ENCODE peak calls at places on chromosomes 7 and 10, in four cellular contexts. One of them, this sample, is unnamed.

GRCh38 chr7:51242007-51242691 is 74.5 kb downstream of the COBL start:
- DNase-seq in fibroblast of lung: peak; percentile 1
- DNase-seq in caudate nucleus: no peak
- DNase-seq in MG63: no peak
- DNase-seq in this sample: no peak

GRCh38 chr10:22942437-22942836 is 14.6 kb downstream of the ARMC3 start:
- DNase-seq in caudate nucleus: no peak
- DNase-seq in MG63: no peak
- DNase-seq in fibroblast of lung: no peak
- DNase-seq in this sample: no peak

GRCh38 chr10:47063858-47064257 is 152.6 kb downstream of the PTPN20 start:
- DNase-seq in MG63: no peak
- DNase-seq in fibroblast of lung: no peak
- DNase-seq in caudate nucleus: no peak
- DNase-seq in this sample: no peak

GRCh38 chr10:46555713-46556514 is 544 bp downstream of the GPRIN2 start:
- DNase-seq in fibroblast of lung: no peak
- DNase-seq in MG63: no peak
- DNase-seq in caudate nucleus: no peak
- DNase-seq in this sample: no peak

GRCh38 chr7:11620406-11620805 is 211.6 kb downstream of the THSD7A start:
- DNase-seq in MG63: no peak
- DNase-seq in fibroblast of lung: no peak
- DNase-seq in caudate nucleus: no peak
- DNase-seq in this sample: no peak

GRCh38 chr10:20489961-20490360 is 407.1 kb downstream of the NEBL start:
- DNase-seq in fibroblast of lung: peak; percentile 13
- DNase-seq in caudate nucleus: no peak
- DNase-seq in MG63: no peak
- DNase-seq in this sample: no peak

GRCh38 chr10:1061930-1062769 is 6.0 kb downstream of the WDR37 start:
- DNase-seq in MG63: no peak
- DNase-seq in fibroblast of lung: no peak
- DNase-seq in caudate nucleus: no peak
- DNase-seq in this sample: no peak

GRCh38 chr7:35003679-35004278 is 33.5 kb downstream of the DPY19L1 start:
- DNase-seq in caudate nucleus: no peak
- DNase-seq in fibroblast of lung: peak; percentile 85
- DNase-seq in MG63: peak; percentile 82
- DNase-seq in this sample: no peak

GRCh38 chr10:121078672-121079102 is 227.5 kb downstream of the WDR11 start:
- DNase-seq in caudate nucleus: no peak
- DNase-seq in fibroblast of lung: no peak
- DNase-seq in MG63: no peak
- DNase-seq in this sample: no peak

GRCh38 chr7:68507644-68508043 is 1090.6 kb upstream of the AUTS2 start:
- DNase-seq in caudate nucleus: no peak
- DNase-seq in MG63: no peak
- DNase-seq in fibroblast of lung: no peak
- DNase-seq in this sample: no peak

GRCh38 chr7:65840446-65840845 is 32.4 kb upstream of the VKORC1L1 start:
- DNase-seq in caudate nucleus: no peak
- DNase-seq in MG63: no peak
- DNase-seq in fibroblast of lung: no peak
- DNase-seq in this sample: no peak

GRCh38 chr7:55439627-55440026 is 74.5 kb downstream of the LANCL2 start:
- DNase-seq in fibroblast of lung: no peak
- DNase-seq in MG63: peak; percentile 56
- DNase-seq in caudate nucleus: peak; percentile 76
- DNase-seq in this sample: no peak

GRCh38 chr10:71845410-71846406 is 5.3 kb downstream of the PSAP start:
- DNase-seq in caudate nucleus: no peak
- DNase-seq in MG63: no peak
- DNase-seq in fibroblast of lung: no peak
- DNase-seq in this sample: no peak

This sample was measured in C1 segment of cervical spinal cord.